ENCODE peak calls at places on chromosomes 6 and 20, in six cellular contexts. G, E, N, S, U and K are unnamed samples.

GRCh38 chr6:6648659-6649343 is 60.3 kb downstream of the LY86 start:
- DNase-seq in N (no peak), U (no peak), S (no peak), G (no peak), E (no peak), K (no peak)

GRCh38 chr6:154569136-154569862 is 58.8 kb upstream of the CNKSR3 start:
- DNase-seq in U (no peak), N (no peak), S (no peak), E (peak), G (no peak), K (no peak)

GRCh38 chr6:1263039-1263849 is 48.7 kb upstream of the FOXQ1 start:
- DNase-seq in G (no peak), U (peak), S (no peak), N (no peak), E (no peak), K (peak)

GRCh38 chr6:80527552-80528052 is 421.1 kb downstream of the BCKDHB start:
- DNase-seq in E (no peak), N (no peak), G (no peak), S (no peak), U (no peak), K (no peak)

GRCh38 chr6:52504778-52505127 is 72.1 kb downstream of the TRAM2 start:
- DNase-seq in E (no peak), G (no peak), S (no peak), U (no peak), N (no peak), K (no peak)

GRCh38 chr20:7003598-7003997 is 236.1 kb downstream of the BMP2 start:
- DNase-seq in N (no peak), G (no peak), S (no peak), U (no peak), E (peak), K (no peak)

GRCh38 chr6:166942393-166943168 is 13.8 kb downstream of the RNASET2 start:
- DNase-seq in S (no peak), E (peak), U (no peak), N (no peak), G (no peak), K (no peak)

GRCh38 chr6:53956068-53956711 is 155.1 kb upstream of the MLIP start:
- DNase-seq in U (peak), E (peak), S (peak), G (peak), N (peak), K (peak)

GRCh38 chr20:21522479-21523397 is 8.9 kb upstream of the NKX2-2 start:
- DNase-seq in N (no peak), E (no peak), G (no peak), U (no peak), S (no peak), K (no peak)

GRCh38 chr20:19392344-19393140 is 180.1 kb downstream of the SLC24A3 start:
- DNase-seq in N (no peak), E (no peak), U (no peak), S (peak), G (no peak), K (no peak)

GRCh38 chr6:7761047-7761446 is 35.1 kb downstream of the BMP6 start:
- DNase-seq in G (no peak), E (peak), N (no peak), U (no peak), S (no peak), K (peak)

GRCh38 chr6:84568971-84569370 is 195.4 kb downstream of the TBX18 start:
- DNase-seq in E (peak), S (peak), N (no peak), U (peak), G (peak), K (peak)

GRCh38 chr6:44342489-44342888 is at the start of gene SPATS1:
- DNase-seq in U (peak), S (peak), N (no peak), E (no peak), G (no peak), K (peak)